ENCODE peak calls at places on chromosomes 7 and 10, in six cellular contexts. One of them, this sample, is unnamed.

GRCh38 chr10:46553238-46554049 is 3.0 kb downstream of the GPRIN2 start:
- DNase-seq in Panc1: no peak
- DNase-seq in GM04504: no peak
- DNase-seq in GM18507: no peak
- DNase-seq in GM23338: no peak
- DNase-seq in NCI-H2029: no peak
- DNase-seq in this sample: no peak

GRCh38 chr7:2663960-2664359 is 24.0 kb upstream of the AMZ1 start:
- DNase-seq in GM18507: no peak
- DNase-seq in NCI-H2029: no peak
- DNase-seq in Panc1: no peak
- DNase-seq in GM23338: no peak
- DNase-seq in GM04504: no peak
- DNase-seq in this sample: no peak

GRCh38 chr10:7887417-7887816 is 69.1 kb downstream of the TAF3 start:
- DNase-seq in GM23338: no peak
- DNase-seq in GM18507: no peak
- DNase-seq in Panc1: no peak
- DNase-seq in GM04504: no peak
- DNase-seq in NCI-H2029: no peak
- DNase-seq in this sample: no peak

GRCh38 chr7:35753761-35754603 is 46.9 kb upstream of the SEPTIN7 start:
- DNase-seq in Panc1: no peak
- DNase-seq in GM04504: no peak
- DNase-seq in NCI-H2029: no peak
- DNase-seq in GM18507: no peak
- DNase-seq in GM23338: no peak
- DNase-seq in this sample: no peak

GRCh38 chr7:50868426-50869100 is 85.9 kb upstream of the GRB10 start:
- DNase-seq in NCI-H2029: no peak
- DNase-seq in GM23338: no peak
- DNase-seq in GM04504: no peak
- DNase-seq in GM18507: no peak
- DNase-seq in Panc1: no peak
- DNase-seq in this sample: no peak

GRCh38 chr10:63670291-63670898 is 149.2 kb downstream of the REEP3 start:
- DNase-seq in GM23338: peak
- DNase-seq in GM04504: peak
- DNase-seq in GM18507: no peak
- DNase-seq in NCI-H2029: no peak
- DNase-seq in Panc1: no peak
- DNase-seq in this sample: no peak

GRCh38 chr10:116699783-116700150 is 42.6 kb downstream of the HSPA12A start:
- DNase-seq in GM04504: no peak
- DNase-seq in Panc1: no peak
- DNase-seq in NCI-H2029: no peak
- DNase-seq in GM23338: no peak
- DNase-seq in GM18507: no peak
- DNase-seq in this sample: no peak

GRCh38 chr7:94578615-94579014 is 69.0 kb downstream of the CASD1 start:
- DNase-seq in NCI-H2029: peak
- DNase-seq in GM23338: no peak
- DNase-seq in GM18507: no peak
- DNase-seq in Panc1: no peak
- DNase-seq in GM04504: no peak
- DNase-seq in this sample: no peak

GRCh38 chr7:70383947-70384475 is 747.9 kb upstream of the GALNT17 start:
- DNase-seq in Panc1: no peak
- DNase-seq in GM23338: no peak
- DNase-seq in NCI-H2029: no peak
- DNase-seq in GM04504: no peak
- DNase-seq in GM18507: no peak
- DNase-seq in this sample: no peak

GRCh38 chr10:120841522-120842189 is 9.5 kb upstream of the WDR11 start:
- DNase-seq in GM18507: no peak
- DNase-seq in NCI-H2029: no peak
- DNase-seq in GM04504: no peak
- DNase-seq in Panc1: peak
- DNase-seq in GM23338: no peak
- DNase-seq in this sample: no peak

GRCh38 chr10:77160679-77161078 is 476.9 kb downstream of the KCNMA1 start:
- DNase-seq in NCI-H2029: peak
- DNase-seq in GM04504: peak
- DNase-seq in Panc1: peak
- DNase-seq in GM23338: no peak
- DNase-seq in GM18507: no peak
- DNase-seq in this sample: no peak

GRCh38 chr10:43943119-43943824 is 294.6 kb upstream of the ZNF32 start:
- DNase-seq in GM23338: no peak
- DNase-seq in NCI-H2029: no peak
- DNase-seq in GM04504: no peak
- DNase-seq in GM18507: no peak
- DNase-seq in Panc1: no peak
- DNase-seq in this sample: no peak

GRCh38 chr10:102384606-102385429 is 10.7 kb upstream of the NFKB2 start:
- DNase-seq in Panc1: no peak
- DNase-seq in GM18507: no peak
- DNase-seq in GM23338: no peak
- DNase-seq in GM04504: no peak
- DNase-seq in NCI-H2029: no peak
- DNase-seq in this sample: no peak

GRCh38 chr7:102914585-102914984 is 1.8 kb downstream of the LRRC17 start:
- DNase-seq in Panc1: no peak
- DNase-seq in GM04504: no peak
- DNase-seq in GM23338: peak
- DNase-seq in NCI-H2029: no peak
- DNase-seq in GM18507: no peak
- DNase-seq in this sample: no peak

GRCh38 chr7:29606287-29606721 is 42.7 kb downstream of the PRR15 start:
- DNase-seq in GM04504: no peak
- DNase-seq in Panc1: peak
- DNase-seq in GM23338: no peak
- DNase-seq in GM18507: no peak
- DNase-seq in NCI-H2029: no peak
- DNase-seq in this sample: no peak

GRCh38 chr10:76649723-76650127 is 987.9 kb downstream of the KCNMA1 start:
- DNase-seq in Panc1: no peak
- DNase-seq in NCI-H2029: no peak
- DNase-seq in GM23338: no peak
- DNase-seq in GM04504: peak
- DNase-seq in GM18507: no peak
- DNase-seq in this sample: no peak

GRCh38 chr7:1175967-1176851 is 16.2 kb upstream of the ZFAND2A start:
- DNase-seq in NCI-H2029: peak
- DNase-seq in GM18507: peak
- DNase-seq in GM04504: no peak
- DNase-seq in Panc1: peak
- DNase-seq in GM23338: peak
- DNase-seq in this sample: peak

GRCh38 chr10:79409038-79410035 is 36.1 kb downstream of the ZCCHC24 start:
- DNase-seq in GM18507: no peak
- DNase-seq in NCI-H2029: no peak
- DNase-seq in GM23338: no peak
- DNase-seq in Panc1: no peak
- DNase-seq in GM04504: no peak
- DNase-seq in this sample: no peak

GRCh38 chr7:123498651-123499050 is 35.7 kb downstream of the IQUB start:
- DNase-seq in NCI-H2029: no peak
- DNase-seq in Panc1: no peak
- DNase-seq in GM23338: no peak
- DNase-seq in GM04504: no peak
- DNase-seq in GM18507: no peak
- DNase-seq in this sample: no peak

GRCh38 chr10:124532106-124532641 is 70.6 kb downstream of the LHPP start:
- DNase-seq in GM18507: no peak
- DNase-seq in GM04504: no peak
- DNase-seq in GM23338: peak
- DNase-seq in NCI-H2029: no peak
- DNase-seq in Panc1: no peak
- DNase-seq in this sample: peak

GRCh38 chr10:61541960-61542359 is 88.8 kb upstream of the TMEM26 start:
- DNase-seq in NCI-H2029: no peak
- DNase-seq in GM18507: no peak
- DNase-seq in Panc1: no peak
- DNase-seq in GM23338: no peak
- DNase-seq in GM04504: no peak
- DNase-seq in this sample: no peak

GRCh38 chr10:59757966-59758365 is 4.7 kb upstream of the MRLN start:
- DNase-seq in GM23338: no peak
- DNase-seq in Panc1: no peak
- DNase-seq in GM04504: no peak
- DNase-seq in NCI-H2029: no peak
- DNase-seq in GM18507: no peak
- DNase-seq in this sample: no peak

GRCh38 chr7:120254845-120255244 is 18.1 kb upstream of the KCND2 start:
- DNase-seq in GM18507: no peak
- DNase-seq in GM23338: no peak
- DNase-seq in NCI-H2029: no peak
- DNase-seq in GM04504: no peak
- DNase-seq in Panc1: no peak
- DNase-seq in this sample: no peak

GRCh38 chr7:140005754-140006503 is 56.8 kb downstream of the PARP12 start:
- DNase-seq in GM18507: no peak
- DNase-seq in NCI-H2029: no peak
- DNase-seq in GM04504: no peak
- DNase-seq in Panc1: no peak
- DNase-seq in GM23338: peak
- DNase-seq in this sample: peak

GRCh38 chr10:110083884-110084283 is 76.1 kb downstream of the ADD3 start:
- DNase-seq in NCI-H2029: peak
- DNase-seq in GM04504: no peak
- DNase-seq in Panc1: no peak
- DNase-seq in GM18507: no peak
- DNase-seq in GM23338: no peak
- DNase-seq in this sample: no peak

GRCh38 chr10:70115948-70116682 is 16.5 kb downstream of the AIFM2 start:
- DNase-seq in GM18507: peak
- DNase-seq in NCI-H2029: peak
- DNase-seq in GM04504: no peak
- DNase-seq in Panc1: peak
- DNase-seq in GM23338: peak
- DNase-seq in this sample: peak

GRCh38 chr10:130027716-130028464 is 63.8 kb upstream of the EBF3 start:
- DNase-seq in Panc1: no peak
- DNase-seq in GM18507: no peak
- DNase-seq in GM23338: no peak
- DNase-seq in NCI-H2029: peak
- DNase-seq in GM04504: no peak
- DNase-seq in this sample: no peak

GRCh38 chr10:97123713-97124112 is 62.0 kb downstream of the SLIT1 start:
- DNase-seq in Panc1: no peak
- DNase-seq in GM23338: no peak
- DNase-seq in NCI-H2029: peak
- DNase-seq in GM18507: no peak
- DNase-seq in GM04504: no peak
- DNase-seq in this sample: no peak

GRCh38 chr7:77549103-77549870 is 12.2 kb downstream of the PTPN12 start:
- DNase-seq in Panc1: no peak
- DNase-seq in GM04504: no peak
- DNase-seq in NCI-H2029: no peak
- DNase-seq in GM23338: no peak
- DNase-seq in GM18507: no peak
- DNase-seq in this sample: no peak

GRCh38 chr10:78178940-78179339 is 145.3 kb downstream of the RPS24 start:
- DNase-seq in GM23338: peak
- DNase-seq in Panc1: no peak
- DNase-seq in NCI-H2029: no peak
- DNase-seq in GM18507: no peak
- DNase-seq in GM04504: no peak
- DNase-seq in this sample: no peak

GRCh38 chr7:68706291-68706690 is 892.0 kb upstream of the AUTS2 start:
- DNase-seq in GM23338: no peak
- DNase-seq in Panc1: no peak
- DNase-seq in NCI-H2029: no peak
- DNase-seq in GM18507: no peak
- DNase-seq in GM04504: no peak
- DNase-seq in this sample: no peak

GRCh38 chr7:145868935-145869334 is 247.7 kb upstream of the CNTNAP2 start:
- DNase-seq in GM04504: no peak
- DNase-seq in Panc1: no peak
- DNase-seq in NCI-H2029: no peak
- DNase-seq in GM23338: no peak
- DNase-seq in GM18507: no peak
- DNase-seq in this sample: no peak